ENCODE peak calls at places on chromosomes 2 and 18, in six cellular contexts. S is GM12878, L is HepG2, E is mammary epithelial cell, A is astrocyte, R is SK-N-SH. C is an unnamed sample.

GRCh38 chr2:60925994-60926750 is 44.8 kb downstream of the REL start:
- DNase-seq in S (no peak), L (peak; percentile 31), E (no peak), A (peak; percentile 20), R (no peak), C (no peak)

GRCh38 chr18:43578636-43579203 is 301.4 kb upstream of the SYT4 start:
- DNase-seq in S (no peak), L (no peak), E (no peak), A (peak; percentile 16), R (no peak), C (no peak)

GRCh38 chr2:10620481-10620880 is 69.3 kb downstream of the NOL10 start:
- DNase-seq in S (no peak), L (no peak), E (peak; percentile 68), A (peak; percentile 97), R (no peak), C (no peak)

GRCh38 chr2:39717067-39717466 is 51.4 kb downstream of the TMEM178A start:
- DNase-seq in S (no peak), L (peak; percentile 48), E (no peak), A (no peak), R (no peak), C (no peak)

GRCh38 chr2:216596986-216597509 is 36.2 kb upstream of the IGFBP2 start:
- DNase-seq in S (no peak), L (no peak), E (peak; percentile 16), A (peak; percentile 33), R (peak; percentile 34), C (no peak)

GRCh38 chr2:97699765-97700444 is 13.5 kb upstream of the ZAP70 start:
- DNase-seq in S (no peak), L (peak; percentile 68), E (peak; percentile 58), A (peak; percentile 28), R (peak; percentile 69), C (peak; percentile 92)

GRCh38 chr2:126645211-126645618 is 10.7 kb upstream of the GYPC start:
- DNase-seq in S (no peak), L (no peak), E (no peak), A (no peak), R (no peak), C (peak; percentile 17)

GRCh38 chr2:178280261-178280852 is 86.0 kb downstream of the OSBPL6 start:
- DNase-seq in S (no peak), L (peak; percentile 53), E (peak; percentile 41), A (peak; percentile 41), R (peak; percentile 46), C (no peak)

GRCh38 chr2:36780231-36780808 is 83.8 kb downstream of the VIT start:
- DNase-seq in S (peak; percentile 16), L (peak; percentile 51), E (peak; percentile 48), A (peak; percentile 41), R (peak; percentile 65), C (no peak)

GRCh38 chr2:19488009-19488691 is 129.7 kb upstream of the OSR1 start:
- DNase-seq in S (no peak), L (peak; percentile 88), E (peak; percentile 95), A (peak; percentile 50), R (no peak), C (no peak)

GRCh38 chr2:217712431-217712830 is 290.4 kb downstream of the TNS1 start:
- DNase-seq in S (no peak), L (no peak), E (no peak), A (no peak), R (no peak), C (peak; percentile 43)

GRCh38 chr18:79117380-79117779 is 48.2 kb downstream of the ATP9B start:
- DNase-seq in S (no peak), L (no peak), E (no peak), A (no peak), R (no peak), C (no peak)

GRCh38 chr2:161136194-161136593 is 24.0 kb upstream of the TANK start:
- DNase-seq in S (no peak), L (no peak), E (no peak), A (no peak), R (no peak), C (no peak)
- H3K27ac ChIP-seq in S (peak overlapping the region; percentile 95), L (no peak overlapping the region), E (peak overlapping the region; percentile 22), A (no peak overlapping the region), R (peak overlapping the region; percentile 81), C (no peak overlapping the region)

GRCh38 chr18:24380163-24380747 is 17.4 kb downstream of the OSBPL1A start:
- DNase-seq in S (no peak), L (no peak), E (no peak), A (no peak), R (no peak), C (peak; percentile 56)
- H3K9ac ChIP-seq in S (no peak overlapping the region), L (no peak overlapping the region), E (no peak overlapping the region), A (no peak overlapping the region), R (no peak overlapping the region), C (no peak overlapping the region)

DNA sequence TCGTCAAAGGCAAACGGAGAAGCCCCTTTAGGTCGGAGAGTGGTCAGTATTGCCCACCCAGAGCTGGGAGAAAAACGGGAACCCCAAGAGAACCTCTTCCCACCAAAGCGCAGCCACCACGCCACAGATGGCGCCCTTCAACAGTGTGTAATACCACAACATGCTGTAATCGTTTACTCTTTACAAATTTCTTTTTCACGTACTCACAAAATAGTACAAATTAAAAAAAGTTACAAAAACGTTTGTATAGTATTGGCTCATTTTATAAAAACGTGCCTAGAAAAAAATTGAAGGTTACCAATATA is 811 bp upstream of the NFE2L2 start:
- DNase-seq in S (no peak), L (no peak), E (no peak), A (no peak), R (no peak), C (no peak)
- TF ChIP-seq CTCF in S (peak; percentile 52), L (peak; percentile 64), E (peak; percentile 41), A (peak; percentile 34), R (peak; percentile 61), C (peak; percentile 57)

GRCh38 chr2:102736174-102736606 is 25.6 kb upstream of the TMEM182 start:
- DNase-seq in S (no peak), L (peak; percentile 29), E (peak; percentile 48), A (peak; percentile 21), R (peak; percentile 64), C (no peak)

GRCh38 chr2:102735431-102736130 is 26.2 kb upstream of the TMEM182 start:
- DNase-seq in S (no peak), L (peak; percentile 57), E (no peak), A (peak; percentile 6), R (no peak), C (peak; percentile 56)

GRCh38 chr2:102737435-102737834 is 24.4 kb upstream of the TMEM182 start:
- DNase-seq in S (no peak), L (no peak), E (no peak), A (no peak), R (no peak), C (no peak)

DNA sequence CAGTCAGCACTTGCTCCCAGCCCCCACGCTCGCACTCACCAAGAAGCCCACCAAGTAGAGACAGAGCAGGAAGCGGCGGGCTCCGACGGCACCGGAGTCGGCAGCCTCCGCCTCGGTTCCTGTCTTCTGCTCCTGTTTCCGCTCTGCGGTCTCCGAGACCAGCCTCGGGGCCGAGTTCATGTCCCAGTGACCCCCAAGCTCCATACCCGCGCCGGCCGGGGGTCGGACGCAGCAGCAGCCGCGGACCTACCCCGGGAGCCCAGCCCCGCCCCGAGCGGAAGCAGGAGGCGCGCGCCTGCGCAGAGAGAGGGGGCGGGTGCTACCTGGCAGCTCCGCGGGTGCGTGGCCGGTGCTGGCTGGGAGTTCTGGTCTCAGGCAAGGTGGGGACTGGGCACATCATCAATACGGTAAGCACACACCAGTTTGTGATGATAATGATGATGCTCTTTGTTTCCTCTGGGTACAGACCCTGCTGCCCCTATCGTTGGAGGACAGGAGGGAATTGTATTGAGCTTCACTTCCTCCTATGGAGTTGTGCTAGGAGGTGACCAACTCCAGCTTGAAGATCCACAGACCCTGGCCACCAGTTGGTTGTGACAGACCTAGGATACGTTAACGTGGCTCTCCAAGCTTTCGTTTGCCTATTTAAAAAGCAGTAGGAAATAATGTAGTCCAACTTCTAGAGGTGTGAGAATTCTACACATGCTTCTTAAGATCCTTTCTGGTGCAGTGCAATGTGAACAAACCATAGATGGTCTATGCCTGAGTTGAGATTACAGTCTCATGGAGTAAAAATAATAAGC is 25.0 kb upstream of the TMEM182 start:
- DNase-seq in S (no peak), L (peak; percentile 80), E (peak; percentile 63), A (peak; percentile 31), R (peak; percentile 94), C (peak; percentile 94)
- H3K27ac ChIP-seq in S (peak overlapping the region; percentile 68), L (peak overlapping the region; percentile 83), E (no peak overlapping the region), A (no peak overlapping the region), R (peak overlapping the region; percentile 75), C (no peak overlapping the region)

GRCh38 chr18:55349685-55350084 is 238.3 kb downstream of the TCF4 start:
- DNase-seq in S (no peak), L (no peak), E (no peak), A (no peak), R (no peak), C (no peak)
- H3K9ac ChIP-seq in S (no peak overlapping the region), L (no peak overlapping the region), E (no peak overlapping the region), A (no peak overlapping the region), R (no peak overlapping the region), C (no peak overlapping the region)

DNA sequence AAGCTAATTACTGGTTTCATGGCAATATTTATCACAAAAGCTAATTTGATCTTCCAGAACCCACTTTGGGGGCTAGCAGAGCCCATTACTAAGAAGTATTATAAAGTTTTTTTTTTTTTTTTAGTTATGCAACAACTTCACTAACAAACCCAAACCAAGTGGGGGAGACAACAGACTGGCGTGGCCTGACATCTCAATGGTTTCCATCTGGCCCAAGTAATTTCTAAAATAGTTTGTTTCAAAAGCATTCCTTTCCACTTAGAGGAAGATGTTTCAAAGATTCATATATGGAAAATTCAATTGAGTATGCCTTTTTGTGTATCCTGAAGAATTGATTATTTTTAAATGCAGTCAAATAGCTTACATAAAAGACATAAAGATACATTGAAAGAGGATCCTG is 367.1 kb downstream of the HRH4 start:
- DNase-seq in S (no peak), L (no peak), E (no peak), A (no peak), R (no peak), C (no peak)
- TF ChIP-seq CTCF in S (no peak), L (no peak), E (no peak), A (no peak), R (no peak), C (no peak)